ENCODE peak calls at places on chromosomes 13 and 19, in eight cellular contexts. One of them, this sample, is unnamed.

GRCh38 chr13:50081106-50081898 is 66.1 kb downstream of the KCNRG start:
- DNase-seq in GM04504: no peak
- DNase-seq in adrenal gland: peak
- DNase-seq in T-helper 9 cell: peak
- DNase-seq in thoracic aorta: no peak
- DNase-seq in activated CD4-positive, CD25-positive, alpha-beta regulatory T cell: peak
- DNase-seq in fibroblast of lung: no peak
- DNase-seq in foreskin keratinocyte: no peak
- DNase-seq in this sample: no peak

GRCh38 chr19:3024509-3024869 is 4.6 kb downstream of the TLE2 start:
- DNase-seq in fibroblast of lung: no peak
- DNase-seq in activated CD4-positive, CD25-positive, alpha-beta regulatory T cell: no peak
- DNase-seq in thoracic aorta: no peak
- DNase-seq in T-helper 9 cell: no peak
- DNase-seq in foreskin keratinocyte: no peak
- DNase-seq in GM04504: no peak
- DNase-seq in adrenal gland: no peak
- DNase-seq in this sample: no peak

GRCh38 chr19:2413629-2414028 is 13.8 kb downstream of the TIMM13 start:
- DNase-seq in T-helper 9 cell: no peak
- DNase-seq in activated CD4-positive, CD25-positive, alpha-beta regulatory T cell: no peak
- DNase-seq in GM04504: no peak
- DNase-seq in adrenal gland: no peak
- DNase-seq in foreskin keratinocyte: no peak
- DNase-seq in thoracic aorta: no peak
- DNase-seq in fibroblast of lung: no peak
- DNase-seq in this sample: no peak

GRCh38 chr19:8361921-8362793 is 1.8 kb upstream of the ANGPTL4 start:
- DNase-seq in T-helper 9 cell: no peak
- DNase-seq in GM04504: peak
- DNase-seq in foreskin keratinocyte: peak
- DNase-seq in activated CD4-positive, CD25-positive, alpha-beta regulatory T cell: no peak
- DNase-seq in adrenal gland: peak
- DNase-seq in thoracic aorta: peak
- DNase-seq in fibroblast of lung: peak
- DNase-seq in this sample: peak

GRCh38 chr13:79604752-79605151 is 123.8 kb downstream of the NDFIP2 start:
- DNase-seq in fibroblast of lung: peak
- DNase-seq in foreskin keratinocyte: no peak
- DNase-seq in T-helper 9 cell: no peak
- DNase-seq in adrenal gland: no peak
- DNase-seq in GM04504: no peak
- DNase-seq in thoracic aorta: no peak
- DNase-seq in activated CD4-positive, CD25-positive, alpha-beta regulatory T cell: no peak
- DNase-seq in this sample: no peak

GRCh38 chr13:33033361-33033812 is 17.2 kb downstream of the KL start:
- DNase-seq in activated CD4-positive, CD25-positive, alpha-beta regulatory T cell: no peak
- DNase-seq in GM04504: no peak
- DNase-seq in T-helper 9 cell: no peak
- DNase-seq in thoracic aorta: no peak
- DNase-seq in adrenal gland: no peak
- DNase-seq in fibroblast of lung: no peak
- DNase-seq in foreskin keratinocyte: no peak
- DNase-seq in this sample: no peak

GRCh38 chr19:15672580-15673175 is at the start of gene CYP4F12:
- DNase-seq in thoracic aorta: no peak
- DNase-seq in fibroblast of lung: peak
- DNase-seq in activated CD4-positive, CD25-positive, alpha-beta regulatory T cell: no peak
- DNase-seq in GM04504: no peak
- DNase-seq in foreskin keratinocyte: peak
- DNase-seq in T-helper 9 cell: no peak
- DNase-seq in adrenal gland: peak
- DNase-seq in this sample: no peak

GRCh38 chr19:17830567-17831418 is 9.5 kb upstream of the INSL3 start:
- DNase-seq in GM04504: no peak
- DNase-seq in thoracic aorta: no peak
- DNase-seq in T-helper 9 cell: peak
- DNase-seq in fibroblast of lung: peak
- DNase-seq in adrenal gland: peak
- DNase-seq in foreskin keratinocyte: peak
- DNase-seq in activated CD4-positive, CD25-positive, alpha-beta regulatory T cell: no peak
- DNase-seq in this sample: peak

GRCh38 chr19:36060430-36060829 is 5.7 kb downstream of the WDR62 start:
- DNase-seq in adrenal gland: peak
- DNase-seq in GM04504: peak
- DNase-seq in T-helper 9 cell: no peak
- DNase-seq in thoracic aorta: no peak
- DNase-seq in foreskin keratinocyte: no peak
- DNase-seq in activated CD4-positive, CD25-positive, alpha-beta regulatory T cell: no peak
- DNase-seq in fibroblast of lung: peak
- DNase-seq in this sample: peak

GRCh38 chr19:41995959-41996797 is 2.1 kb upstream of the ATP1A3 start:
- DNase-seq in T-helper 9 cell: no peak
- DNase-seq in fibroblast of lung: no peak
- DNase-seq in foreskin keratinocyte: no peak
- DNase-seq in GM04504: no peak
- DNase-seq in adrenal gland: no peak
- DNase-seq in activated CD4-positive, CD25-positive, alpha-beta regulatory T cell: no peak
- DNase-seq in thoracic aorta: no peak
- DNase-seq in this sample: no peak

GRCh38 chr19:49491804-49492572 is 4.2 kb upstream of the RPS11 start:
- DNase-seq in foreskin keratinocyte: no peak
- DNase-seq in activated CD4-positive, CD25-positive, alpha-beta regulatory T cell: no peak
- DNase-seq in adrenal gland: no peak
- DNase-seq in fibroblast of lung: no peak
- DNase-seq in thoracic aorta: no peak
- DNase-seq in T-helper 9 cell: no peak
- DNase-seq in GM04504: no peak
- DNase-seq in this sample: no peak

GRCh38 chr13:30346159-30346788 is 38.9 kb upstream of the KATNAL1 start:
- DNase-seq in T-helper 9 cell: peak
- DNase-seq in GM04504: no peak
- DNase-seq in foreskin keratinocyte: no peak
- DNase-seq in thoracic aorta: no peak
- DNase-seq in activated CD4-positive, CD25-positive, alpha-beta regulatory T cell: peak
- DNase-seq in adrenal gland: no peak
- DNase-seq in fibroblast of lung: no peak
- DNase-seq in this sample: no peak

GRCh38 chr13:113947321-113948033 is 26.4 kb downstream of the C13orf46 start:
- DNase-seq in fibroblast of lung: peak
- DNase-seq in foreskin keratinocyte: no peak
- DNase-seq in T-helper 9 cell: no peak
- DNase-seq in GM04504: peak
- DNase-seq in adrenal gland: peak
- DNase-seq in activated CD4-positive, CD25-positive, alpha-beta regulatory T cell: no peak
- DNase-seq in thoracic aorta: peak
- DNase-seq in this sample: no peak

GRCh38 chr13:109922518-109922917 is 136.1 kb upstream of the IRS2 start:
- DNase-seq in thoracic aorta: no peak
- DNase-seq in GM04504: no peak
- DNase-seq in T-helper 9 cell: no peak
- DNase-seq in fibroblast of lung: peak
- DNase-seq in foreskin keratinocyte: peak
- DNase-seq in adrenal gland: no peak
- DNase-seq in activated CD4-positive, CD25-positive, alpha-beta regulatory T cell: no peak
- DNase-seq in this sample: no peak

GRCh38 chr19:3270908-3271307 is 46.4 kb downstream of the CELF5 start:
- DNase-seq in adrenal gland: no peak
- DNase-seq in activated CD4-positive, CD25-positive, alpha-beta regulatory T cell: peak
- DNase-seq in fibroblast of lung: peak
- DNase-seq in thoracic aorta: no peak
- DNase-seq in T-helper 9 cell: peak
- DNase-seq in foreskin keratinocyte: no peak
- DNase-seq in GM04504: peak
- DNase-seq in this sample: no peak

GRCh38 chr19:750640-751423 is at the start of gene MISP:
- DNase-seq in adrenal gland: no peak
- DNase-seq in GM04504: no peak
- DNase-seq in foreskin keratinocyte: peak
- DNase-seq in thoracic aorta: no peak
- DNase-seq in T-helper 9 cell: no peak
- DNase-seq in activated CD4-positive, CD25-positive, alpha-beta regulatory T cell: no peak
- DNase-seq in fibroblast of lung: no peak
- DNase-seq in this sample: no peak

GRCh38 chr19:916645-917322 is 349 bp upstream of the KISS1R start:
- DNase-seq in activated CD4-positive, CD25-positive, alpha-beta regulatory T cell: no peak
- DNase-seq in foreskin keratinocyte: no peak
- DNase-seq in adrenal gland: peak
- DNase-seq in GM04504: no peak
- DNase-seq in T-helper 9 cell: no peak
- DNase-seq in thoracic aorta: no peak
- DNase-seq in fibroblast of lung: no peak
- DNase-seq in this sample: no peak

GRCh38 chr13:76885203-76886004 is 801 bp downstream of the KCTD12 start:
- DNase-seq in thoracic aorta: no peak
- DNase-seq in fibroblast of lung: peak
- DNase-seq in GM04504: peak
- DNase-seq in activated CD4-positive, CD25-positive, alpha-beta regulatory T cell: peak
- DNase-seq in adrenal gland: peak
- DNase-seq in foreskin keratinocyte: peak
- DNase-seq in T-helper 9 cell: peak
- DNase-seq in this sample: peak

GRCh38 chr13:109155301-109155761 is 525.9 kb downstream of the MYO16 start:
- DNase-seq in adrenal gland: no peak
- DNase-seq in GM04504: peak
- DNase-seq in T-helper 9 cell: no peak
- DNase-seq in fibroblast of lung: peak
- DNase-seq in thoracic aorta: no peak
- DNase-seq in foreskin keratinocyte: peak
- DNase-seq in activated CD4-positive, CD25-positive, alpha-beta regulatory T cell: no peak
- DNase-seq in this sample: peak

GRCh38 chr13:87975035-87975434 is 303.9 kb downstream of the SLITRK5 start:
- DNase-seq in thoracic aorta: no peak
- DNase-seq in fibroblast of lung: peak
- DNase-seq in adrenal gland: no peak
- DNase-seq in foreskin keratinocyte: peak
- DNase-seq in activated CD4-positive, CD25-positive, alpha-beta regulatory T cell: no peak
- DNase-seq in T-helper 9 cell: no peak
- DNase-seq in GM04504: no peak
- DNase-seq in this sample: no peak

GRCh38 chr13:39945226-39945625 is 289.8 kb downstream of the COG6 start:
- DNase-seq in T-helper 9 cell: no peak
- DNase-seq in GM04504: no peak
- DNase-seq in fibroblast of lung: no peak
- DNase-seq in thoracic aorta: no peak
- DNase-seq in adrenal gland: no peak
- DNase-seq in foreskin keratinocyte: no peak
- DNase-seq in activated CD4-positive, CD25-positive, alpha-beta regulatory T cell: no peak
- DNase-seq in this sample: no peak

This sample was measured in retinal pigment epithelial cell.